ENCODE peak calls at places on chromosomes 12 and 14, in six cellular contexts. P is naive thymus-derived CD4-positive, alpha-beta T cell; R is right lobe of liver; S is choroid plexus epithelial cell; Y is AG09309; O is cardiac muscle cell. C is an unnamed sample.

GRCh38 chr14:52023518-52023917 is 34.2 kb downstream of the RTRAF start:
- DNase-seq in P (no peak), Y (no peak), S (peak), R (no peak), O (peak), C (no peak)

GRCh38 chr12:109706398-109706746 is 7.3 kb upstream of the FAM222A start:
- DNase-seq in R (no peak), P (no peak), Y (no peak), O (no peak), S (no peak), C (no peak)

GRCh38 chr12:64385468-64385867 is 5.1 kb downstream of the C12orf56 start:
- DNase-seq in Y (peak), S (no peak), O (no peak), P (no peak), R (no peak), C (no peak)

GRCh38 chr14:90388437-90388836 is 8.4 kb upstream of the CALM1 start:
- DNase-seq in Y (no peak), S (peak), O (peak), R (no peak), P (no peak), C (no peak)

GRCh38 chr12:6273931-6274687 is 36.4 kb upstream of the PLEKHG6 start:
- DNase-seq in O (peak), Y (no peak), P (no peak), S (no peak), R (no peak), C (no peak)

GRCh38 chr14:103735439-103735814 is 19.8 kb downstream of the ZFYVE21 start:
- DNase-seq in O (no peak), Y (no peak), P (no peak), R (no peak), S (no peak), C (no peak)

GRCh38 chr14:72291908-72292688 is 359.9 kb downstream of the RGS6 start:
- DNase-seq in R (no peak), O (peak), Y (peak), S (peak), P (no peak), C (no peak)

GRCh38 chr14:33376510-33376909 is 437.8 kb downstream of the NPAS3 start:
- DNase-seq in P (no peak), R (no peak), Y (no peak), O (no peak), S (no peak), C (no peak)

GRCh38 chr12:88577537-88577936 is 2.7 kb downstream of the KITLG start:
- DNase-seq in R (no peak), P (no peak), S (peak), Y (no peak), O (no peak), C (no peak)

GRCh38 chr14:75204106-75204505 is 27.7 kb upstream of the TMED10 start:
- DNase-seq in P (no peak), R (no peak), O (no peak), S (peak), Y (no peak), C (no peak)

GRCh38 chr12:115813256-115813655 is 464.2 kb downstream of the MED13L start:
- DNase-seq in S (no peak), O (no peak), P (no peak), Y (no peak), R (no peak), C (no peak)

GRCh38 chr14:58540693-58541092 is 97.1 kb upstream of the DACT1 start:
- DNase-seq in R (no peak), S (no peak), P (no peak), Y (no peak), O (no peak), C (no peak)

GRCh38 chr14:52363969-52364368 is 49.9 kb downstream of the PTGER2 start:
- DNase-seq in Y (peak), O (no peak), R (no peak), S (no peak), P (no peak), C (no peak)

GRCh38 chr12:27865421-27865820 is 85.4 kb upstream of the MANSC4 start:
- DNase-seq in S (peak), O (peak), Y (peak), R (no peak), P (no peak), C (no peak)

GRCh38 chr12:94725375-94726168 is 75.2 kb upstream of the TMCC3 start:
- DNase-seq in P (no peak), Y (peak), O (peak), S (peak), R (no peak), C (no peak)

GRCh38 chr14:39303100-39303499 is 69.4 kb downstream of the MIA2 start:
- DNase-seq in P (no peak), R (no peak), Y (no peak), O (no peak), S (no peak), C (no peak)

GRCh38 chr12:96258451-96258933 is 64.3 kb downstream of the ELK3 start:
- DNase-seq in O (peak), S (peak), R (no peak), Y (peak), P (peak), C (no peak)

DNA sequence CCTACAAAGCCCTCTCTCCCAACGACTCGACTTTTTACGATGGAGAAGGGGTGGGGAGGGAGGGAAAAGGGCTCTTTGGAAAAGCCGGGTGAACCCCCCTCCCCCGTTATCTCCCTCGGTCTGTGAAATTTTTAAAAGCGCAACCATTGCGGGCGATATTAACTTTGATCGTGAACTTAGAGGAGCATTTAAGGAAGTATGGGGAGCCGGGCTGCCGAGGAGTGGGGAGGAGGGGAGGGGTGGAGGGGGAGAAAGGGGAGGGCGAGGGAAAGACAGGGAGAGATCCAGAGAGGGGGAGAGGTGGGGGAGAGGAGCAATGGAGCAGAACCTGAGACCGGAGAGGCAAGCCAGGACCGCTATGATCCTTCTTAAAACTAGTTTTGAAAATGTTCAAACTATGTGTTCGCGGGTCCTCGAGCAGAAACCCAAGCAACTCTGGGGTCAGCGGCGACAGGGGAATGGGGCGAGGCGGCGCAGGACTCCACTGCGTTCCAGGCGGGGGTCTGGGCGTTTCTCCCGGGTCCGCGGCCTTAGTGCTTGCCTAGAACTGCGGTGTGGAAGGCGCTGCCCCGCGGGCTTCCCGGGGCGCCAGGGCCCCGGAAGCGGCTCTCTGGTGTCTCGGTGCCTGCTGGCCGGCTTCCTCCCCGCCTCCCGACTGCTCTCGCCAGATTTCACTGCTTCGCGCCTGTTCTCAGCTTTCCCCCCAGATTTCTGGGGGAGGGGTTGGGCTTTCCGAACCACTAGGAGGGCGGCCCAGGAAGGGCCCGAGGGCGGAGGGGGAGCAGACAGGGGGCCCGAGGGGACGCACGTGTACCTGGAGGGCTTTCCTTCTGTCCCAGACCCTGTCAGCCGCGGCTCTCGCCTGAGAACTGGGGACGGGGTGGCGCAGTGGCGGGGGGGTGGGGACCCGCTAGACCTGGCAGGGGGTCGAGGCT is at the start of gene HOTAIR:
- DNase-seq in P (no peak), Y (no peak), R (no peak), O (no peak), S (no peak), C (no peak)
- H3K4me3 ChIP-seq in P (peak), Y (peak), R (no peak), O (no peak), S (no peak), C (peak)

GRCh38 chr12:48185181-48185919 is 1.9 kb downstream of the CCDC184 start:
- DNase-seq in R (no peak), S (peak), P (no peak), Y (no peak), O (peak), C (no peak)

GRCh38 chr12:48184549-48184922 is 1.1 kb downstream of the CCDC184 start:
- DNase-seq in R (no peak), O (no peak), P (no peak), Y (no peak), S (no peak), C (no peak)

GRCh38 chr12:48182659-48183058 is 785 bp upstream of the CCDC184 start:
- DNase-seq in S (no peak), O (no peak), P (no peak), R (no peak), Y (no peak), C (no peak)

GRCh38 chr12:48183876-48184548 is 568 bp downstream of the CCDC184 start:
- DNase-seq in S (no peak), P (no peak), R (no peak), O (no peak), Y (no peak), C (no peak)

GRCh38 chr12:48183091-48183875 is at the start of gene CCDC184:
- DNase-seq in Y (no peak), O (peak), P (peak), R (peak), S (peak), C (peak)
- H3K4me3 ChIP-seq in Y (peak), O (peak), P (peak), R (peak), S (peak), C (peak)

DNA sequence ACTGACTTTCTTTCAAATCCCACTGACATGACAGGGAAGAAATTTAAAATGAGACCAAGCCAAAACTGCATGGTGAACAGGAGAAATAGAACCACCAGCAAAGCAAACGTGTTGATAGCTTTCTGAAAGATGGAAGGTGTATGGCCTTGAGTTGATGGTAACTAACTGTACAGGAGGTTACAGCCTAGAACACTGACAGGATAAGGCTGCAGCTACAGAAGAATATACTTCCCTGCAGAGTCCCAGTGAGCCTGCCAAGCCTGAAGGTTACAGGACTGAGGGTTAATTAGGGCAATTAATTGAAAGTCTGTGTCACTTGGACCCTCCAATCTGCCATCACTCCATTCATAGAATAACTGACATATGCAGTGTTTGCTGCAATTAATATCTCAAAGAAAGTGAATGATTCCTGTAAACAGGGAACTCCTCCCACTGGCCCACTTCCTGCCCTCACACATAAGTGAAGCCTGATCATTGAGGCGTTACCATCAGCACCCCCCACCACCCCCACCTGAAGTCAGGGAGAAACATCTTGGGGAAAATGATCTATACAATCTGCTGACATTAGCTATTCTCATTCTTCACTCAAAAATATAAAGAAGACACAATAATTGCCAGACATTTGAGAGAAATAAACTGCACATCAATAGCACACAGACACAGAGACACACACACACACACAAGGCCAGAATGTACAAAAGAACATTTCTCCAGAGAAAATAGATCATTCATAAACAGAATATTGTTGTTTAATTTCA is 73.4 kb downstream of the GTF2A1 start:
- DNase-seq in O (no peak), R (no peak), S (no peak), P (no peak), Y (no peak), C (no peak)
- H3K4me3 ChIP-seq in O (no peak), R (no peak), S (no peak), P (no peak), Y (no peak), C (no peak)

GRCh38 chr12:97465012-97465345 is 2.4 kb downstream of the RMST start:
- DNase-seq in S (no peak), Y (no peak), P (no peak), O (no peak), R (no peak), C (no peak)
- H3K4me3 ChIP-seq in S (no peak), Y (no peak), P (no peak), O (no peak), R (no peak), C (no peak)

GRCh38 chr14:76486251-76486743 is 110.4 kb downstream of the ESRRB start:
- DNase-seq in P (no peak), R (no peak), S (no peak), O (no peak), Y (no peak), C (no peak)
- H3K4me3 ChIP-seq in P (no peak), R (no peak), S (no peak), O (no peak), Y (no peak), C (no peak)

GRCh38 chr12:12902036-12902435 is 10.7 kb downstream of the GPRC5A start:
- DNase-seq in Y (no peak), R (no peak), P (no peak), S (peak), O (peak), C (no peak)
- H3K4me3 ChIP-seq in Y (no peak), R (no peak), P (no peak), S (peak), O (no peak), C (no peak)

C was measured in effector memory CD4-positive, alpha-beta T cell.